ENCODE peak calls at places on chromosomes 16 and 17, in five cellular contexts. M is heart right ventricle; P is choroid plexus epithelial cell; I is CD8-positive, alpha-beta T cell; B is psoas muscle. J is an unnamed sample.

GRCh38 chr16:993731-994130 is 12.2 kb downstream of the SOX8 start:
- DNase-seq in B (no peak), P (no peak), I (no peak), M (no peak), J (no peak)

GRCh38 chr16:66902648-66903543 is 15.8 kb downstream of the CDH16 start:
- DNase-seq in I (no peak), M (peak; percentile 76), B (no peak), P (no peak), J (no peak)

GRCh38 chr17:76452102-76452645 is 778 bp downstream of the UBE2O start:
- DNase-seq in I (no peak), P (no peak), M (no peak), B (no peak), J (no peak)

GRCh38 chr16:1870365-1871082 is 1.4 kb downstream of the MEIOB start:
- DNase-seq in P (peak; percentile 71), B (no peak), M (no peak), I (no peak), J (no peak)

GRCh38 chr17:38701504-38702165 is 3.4 kb upstream of the MLLT6 start:
- DNase-seq in P (peak; percentile 28), B (no peak), M (no peak), I (peak; percentile 69), J (peak; percentile 68)

GRCh38 chr16:17367034-17367433 is 103.7 kb downstream of the XYLT1 start:
- DNase-seq in M (no peak), I (peak; percentile 39), P (no peak), B (no peak), J (peak; percentile 45)

GRCh38 chr17:78524870-78525510 is 52.2 kb downstream of the DNAH17 start:
- DNase-seq in P (no peak), B (no peak), I (no peak), M (no peak), J (no peak)

GRCh38 chr16:77574867-77575619 is 140.2 kb upstream of the ADAMTS18 start:
- DNase-seq in I (no peak), P (peak; percentile 60), B (peak; percentile 37), M (peak; percentile 64), J (no peak)

GRCh38 chr17:56850591-56850990 is 16.6 kb downstream of the DGKE start:
- DNase-seq in I (no peak), P (no peak), B (no peak), M (no peak), J (no peak)

GRCh38 chr17:36721560-36722120 is 120.3 kb downstream of the MRM1 start:
- DNase-seq in M (no peak), B (no peak), I (peak; percentile 15), P (no peak), J (no peak)

GRCh38 chr17:59427996-59428395 is 96.5 kb downstream of the YPEL2 start:
- DNase-seq in B (no peak), I (no peak), P (peak; percentile 15), M (peak; percentile 51), J (no peak)

GRCh38 chr16:30183961-30184429 is 593 bp downstream of the CORO1A start:
- DNase-seq in P (no peak), I (peak; percentile 86), M (peak; percentile 25), B (peak; percentile 23), J (peak; percentile 45)

GRCh38 chr16:67349172-67349571 is 22.6 kb downstream of the LRRC36 start:
- DNase-seq in I (no peak), P (peak; percentile 52), M (no peak), B (no peak), J (no peak)

GRCh38 chr17:56297142-56297541 is 143.9 kb downstream of the ANKFN1 start:
- DNase-seq in P (peak; percentile 7), M (no peak), B (no peak), I (peak; percentile 14), J (no peak)

GRCh38 chr16:2467301-2468141 is 3.6 kb upstream of the NTN3 start:
- DNase-seq in M (peak; percentile 75), P (peak; percentile 53), I (no peak), B (peak; percentile 86), J (no peak)

GRCh38 chr16:58628845-58629680 is 563 bp downstream of the CNOT1 start:
- DNase-seq in I (peak; percentile 61), M (peak; percentile 40), P (peak; percentile 26), B (peak; percentile 44), J (peak; percentile 49)

GRCh38 chr17:59829217-59830006 is 63.3 kb downstream of the TUBD1 start:
- DNase-seq in M (peak; percentile 54), P (peak; percentile 99), B (no peak), I (no peak), J (no peak)

GRCh38 chr16:72924918-72925630 is 122.9 kb downstream of the ZFHX3 start:
- DNase-seq in I (no peak), B (no peak), M (no peak), P (no peak), J (no peak)

GRCh38 chr17:50683434-50684287 is 24.1 kb downstream of the ANKRD40 start:
- DNase-seq in B (no peak), I (no peak), M (no peak), P (no peak), J (no peak)

GRCh38 chr17:81020767-81021497 is 14.0 kb upstream of the BAIAP2 start:
- DNase-seq in B (peak; percentile 69), I (no peak), P (peak; percentile 34), M (peak; percentile 63), J (no peak)

GRCh38 chr17:19327039-19327776 is 35.3 kb downstream of the B9D1 start:
- DNase-seq in M (no peak), P (peak; percentile 89), I (no peak), B (no peak), J (no peak)

GRCh38 chr16:57145046-57145963 is 40.5 kb downstream of the PSME3IP1 start:
- DNase-seq in M (no peak), I (no peak), B (no peak), P (no peak), J (no peak)

GRCh38 chr16:2985893-2986355 is 5.7 kb upstream of the PKMYT1 start:
- DNase-seq in M (peak; percentile 54), B (no peak), I (no peak), P (no peak), J (no peak)

GRCh38 chr17:77914440-77915254 is 43.9 kb upstream of the TNRC6C start:
- DNase-seq in M (no peak), B (no peak), I (no peak), P (peak; percentile 62), J (no peak)

GRCh38 chr17:16250635-16251034 is 33.6 kb downstream of the PIGL start:
- DNase-seq in M (no peak), P (peak; percentile 69), B (no peak), I (no peak), J (no peak)

GRCh38 chr17:19464033-19465026 is 53.3 kb downstream of the RNF112 start:
- DNase-seq in M (no peak), P (no peak), B (no peak), I (no peak), J (no peak)

DNA sequence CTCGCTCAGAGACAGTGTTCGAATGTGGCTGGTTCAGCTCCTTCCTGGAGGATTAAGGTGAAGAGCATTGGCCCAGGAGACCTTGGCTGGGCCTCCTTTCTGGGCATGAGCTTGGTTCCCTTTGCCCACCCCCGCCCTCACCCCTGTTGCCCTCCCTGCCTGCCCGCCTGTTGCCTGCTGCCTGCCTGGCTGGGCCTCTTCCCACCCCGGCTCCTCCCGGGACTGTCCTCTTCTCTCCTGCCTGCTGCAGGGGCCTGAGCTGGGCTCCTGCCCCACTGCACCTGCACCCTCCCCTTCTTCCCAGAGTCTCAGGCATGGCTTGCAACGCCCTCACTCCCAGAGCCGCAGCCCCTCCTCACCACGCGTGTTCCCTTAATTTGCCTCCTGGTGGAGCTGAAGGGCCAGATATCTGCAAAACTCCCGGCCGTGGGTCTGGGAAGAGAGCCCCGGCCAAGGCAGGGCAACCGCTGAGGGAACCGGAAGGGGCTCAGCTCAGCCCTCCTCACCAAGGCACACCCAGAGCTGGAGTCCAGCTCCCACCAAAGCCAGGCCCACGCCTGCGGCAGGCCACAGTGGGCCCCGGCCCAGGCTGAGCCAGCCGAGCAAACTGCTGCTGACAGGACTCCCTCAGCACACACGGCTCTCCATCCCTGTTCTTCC is 31.2 kb downstream of the MNT start:
- DNase-seq in B (no peak), I (no peak), M (no peak), P (peak; percentile 42), J (no peak)
- TF ChIP-seq CTCF in B (no peak), I (no peak), M (peak; percentile 10), P (peak; percentile 43), J (no peak)

GRCh38 chr17:4156750-4157381 is 13.9 kb downstream of the CYB5D2 start:
- DNase-seq in I (no peak), B (no peak), M (no peak), P (no peak), J (no peak)
- TF ChIP-seq CTCF in I (no peak), B (peak; percentile 4), M (no peak), P (peak; percentile 32), J (no peak)

GRCh38 chr16:88537864-88538263 is 32.3 kb upstream of the ZC3H18 start:
- DNase-seq in M (no peak), P (no peak), B (no peak), I (no peak), J (no peak)

GRCh38 chr16:88538366-88539060 is 31.7 kb upstream of the ZC3H18 start:
- DNase-seq in M (no peak), I (no peak), P (no peak), B (no peak), J (no peak)

GRCh38 chr16:88535857-88536222 is 34.4 kb upstream of the ZC3H18 start:
- DNase-seq in I (no peak), P (no peak), M (no peak), B (no peak), J (no peak)

GRCh38 chr16:88536510-88536909 is 33.7 kb upstream of the ZC3H18 start:
- DNase-seq in M (no peak), I (no peak), B (no peak), P (no peak), J (no peak)

DNA sequence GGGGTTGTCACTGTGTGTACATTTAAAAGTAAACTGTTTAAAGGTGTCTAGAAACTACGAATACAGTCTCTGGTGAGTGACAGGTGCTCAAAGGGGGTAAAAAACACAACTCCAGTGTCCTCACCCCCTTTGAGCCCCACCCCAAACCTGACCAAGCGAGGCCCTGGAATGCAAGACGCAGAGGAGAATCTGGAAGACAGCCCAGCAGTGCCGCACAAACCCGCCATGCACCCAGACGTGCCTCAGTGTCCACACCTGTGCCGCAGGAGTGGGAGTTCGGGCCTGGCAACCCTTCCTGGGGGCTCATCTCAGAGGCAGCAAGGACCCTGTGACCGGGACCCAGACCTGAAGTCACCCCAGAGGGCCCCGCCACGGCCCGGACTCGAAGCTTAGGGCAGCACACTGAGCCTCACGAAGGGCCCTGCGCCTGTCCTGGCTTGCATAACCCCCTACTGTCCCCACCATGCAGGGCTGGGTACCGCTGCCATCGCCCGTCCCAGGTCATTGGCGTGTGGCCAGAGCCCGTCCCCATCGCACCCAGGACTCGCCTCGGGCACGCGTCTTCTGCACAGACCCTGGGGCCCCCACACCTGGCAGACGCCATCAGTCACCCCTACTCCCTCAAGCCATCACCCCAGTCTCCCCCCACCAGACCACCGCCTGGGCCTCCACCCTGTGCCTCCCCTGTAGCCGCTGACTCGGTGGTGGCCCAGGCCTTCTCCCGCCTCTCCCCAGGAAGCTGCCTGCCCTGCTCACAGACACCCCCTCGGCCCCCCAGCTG is 33.0 kb upstream of the ZC3H18 start:
- DNase-seq in M (no peak), B (no peak), P (no peak), I (no peak), J (no peak)
- TF ChIP-seq CTCF in M (no peak), B (no peak), P (no peak), I (no peak), J (no peak)

GRCh38 chr16:24906901-24907300 is 61.1 kb downstream of the SLC5A11 start:
- DNase-seq in M (no peak), I (no peak), B (no peak), P (no peak), J (no peak)

GRCh38 chr16:24909856-24910255 is 64.1 kb downstream of the SLC5A11 start:
- DNase-seq in B (no peak), I (no peak), P (no peak), M (no peak), J (no peak)

GRCh38 chr16:24908716-24909115 is 63.0 kb downstream of the SLC5A11 start:
- DNase-seq in I (no peak), P (no peak), B (no peak), M (no peak), J (no peak)

GRCh38 chr16:24906199-24906808 is 60.5 kb downstream of the SLC5A11 start:
- DNase-seq in I (no peak), P (peak; percentile 58), B (no peak), M (no peak), J (no peak)
- TF ChIP-seq CTCF in I (no peak), P (peak; percentile 60), B (peak; percentile 38), M (peak; percentile 57), J (no peak)